ENCODE peak calls at places on chromosomes 4 and X, in ten cellular contexts. X is endothelial cell, B is left lung, Y is foreskin fibroblast, K is psoas muscle, Q is body of pancreas, R is cardiac fibroblast, I is GM10248, G is GM13977, A is A549. U is an unnamed sample.

GRCh38 chr4:48194986-48195773 is 61.1 kb upstream of the TXK start:
- DNase-seq in X (no peak), B (no peak), Y (peak), K (no peak), Q (no peak), R (no peak), I (no peak), G (no peak), A (no peak), U (no peak)

GRCh38 chr4:85459736-85460135 is 15.2 kb upstream of the ARHGAP24 start:
- DNase-seq in X (no peak), B (no peak), Y (no peak), K (no peak), Q (peak), R (no peak), I (no peak), G (no peak), A (no peak), U (no peak)

GRCh38 chr4:74618166-74618565 is 173.2 kb downstream of the AREG start:
- DNase-seq in X (no peak), B (no peak), Y (no peak), K (no peak), Q (no peak), R (no peak), I (no peak), G (no peak), A (no peak), U (no peak)

GRCh38 chr4:168811793-168812651 is 198.0 kb downstream of the CBR4 start:
- DNase-seq in X (no peak), B (no peak), Y (peak), K (no peak), Q (no peak), R (peak), I (no peak), G (no peak), A (no peak), U (no peak)

GRCh38 chrX:63128509-63128908 is 222.6 kb downstream of the SPIN4 start:
- DNase-seq in X (no peak), B (no peak), Y (no peak), K (no peak), Q (peak), R (peak), I (no peak), G (peak), A (no peak), U (no peak)

GRCh38 chrX:40060356-40060845 is 37.4 kb downstream of the BCOR start:
- DNase-seq in X (no peak), B (no peak), Y (no peak), K (no peak), Q (no peak), R (no peak), I (no peak), G (no peak), A (no peak), U (peak)

GRCh38 chr4:76733380-76733779 is 164.6 kb downstream of the SOWAHB start:
- DNase-seq in X (no peak), B (no peak), Y (no peak), K (no peak), Q (peak), R (no peak), I (no peak), G (no peak), A (no peak), U (no peak)

GRCh38 chr4:24497221-24497620 is 87.1 kb downstream of the DHX15 start:
- DNase-seq in X (no peak), B (no peak), Y (no peak), K (no peak), Q (no peak), R (no peak), I (no peak), G (no peak), A (no peak), U (no peak)

GRCh38 chrX:122857734-122858133 is 326.3 kb upstream of the GRIA3 start:
- DNase-seq in X (no peak), B (no peak), Y (no peak), K (no peak), Q (no peak), R (no peak), I (no peak), G (no peak), A (no peak), U (no peak)

GRCh38 chrX:23742174-23742692 is 843 bp downstream of the ACOT9 start:
- DNase-seq in X (no peak), B (no peak), Y (peak), K (peak), Q (peak), R (peak), I (peak), G (peak), A (peak), U (no peak)

GRCh38 chr4:154164931-154165839 is 326.4 kb downstream of the DCHS2 start:
- DNase-seq in X (no peak), B (peak), Y (peak), K (no peak), Q (no peak), R (peak), I (no peak), G (peak), A (no peak), U (no peak)

GRCh38 chr4:156321203-156321602 is 367.5 kb upstream of the CTSO start:
- DNase-seq in X (no peak), B (no peak), Y (peak), K (no peak), Q (no peak), R (peak), I (no peak), G (no peak), A (no peak), U (no peak)

GRCh38 chr4:10179957-10180602 is 63.5 kb upstream of the WDR1 start:
- DNase-seq in X (no peak), B (no peak), Y (no peak), K (no peak), Q (no peak), R (peak), I (no peak), G (no peak), A (no peak), U (no peak)

GRCh38 chr4:40848981-40849380 is 99.2 kb downstream of the NSUN7 start:
- DNase-seq in X (no peak), B (no peak), Y (peak), K (no peak), Q (no peak), R (peak), I (no peak), G (no peak), A (no peak), U (no peak)

GRCh38 chr4:138751290-138751689 is 264.3 kb upstream of the NOCT start:
- DNase-seq in X (no peak), B (no peak), Y (peak), K (no peak), Q (no peak), R (no peak), I (no peak), G (no peak), A (no peak), U (no peak)

GRCh38 chr4:157045507-157046127 is 30.3 kb upstream of the GLRB start:
- DNase-seq in X (peak), B (no peak), Y (peak), K (no peak), Q (peak), R (peak), I (peak), G (peak), A (peak), U (no peak)

GRCh38 chrX:147183161-147183560 is 368.6 kb upstream of the CXorf51A start:
- DNase-seq in X (no peak), B (no peak), Y (no peak), K (no peak), Q (no peak), R (no peak), I (no peak), G (no peak), A (no peak), U (no peak)

GRCh38 chr4:82043081-82043808 is 330.5 kb downstream of the HNRNPD start:
- DNase-seq in X (peak), B (no peak), Y (no peak), K (no peak), Q (peak), R (no peak), I (no peak), G (no peak), A (no peak), U (no peak)

GRCh38 chrX:31580726-31581125 is 508.9 kb upstream of the FTHL17 start:
- DNase-seq in X (no peak), B (no peak), Y (peak), K (no peak), Q (no peak), R (peak), I (no peak), G (no peak), A (no peak), U (no peak)

GRCh38 chrX:149898554-149898953 is 17.6 kb downstream of the MAGEA8 start:
- DNase-seq in X (no peak), B (no peak), Y (no peak), K (no peak), Q (no peak), R (no peak), I (no peak), G (no peak), A (no peak), U (no peak)

GRCh38 chr4:1050486-1051213 is 39.2 kb downstream of the FGFRL1 start:
- DNase-seq in X (no peak), B (no peak), Y (no peak), K (no peak), Q (peak), R (peak), I (no peak), G (no peak), A (no peak), U (peak)

GRCh38 chrX:115650449-115650848 is 89.5 kb downstream of the PLS3 start:
- DNase-seq in X (no peak), B (no peak), Y (no peak), K (no peak), Q (no peak), R (no peak), I (no peak), G (no peak), A (no peak), U (no peak)

GRCh38 chr4:126697748-126698147 is 935.0 kb upstream of the INTU start:
- DNase-seq in X (no peak), B (no peak), Y (peak), K (no peak), Q (no peak), R (no peak), I (no peak), G (no peak), A (no peak), U (no peak)

DNA sequence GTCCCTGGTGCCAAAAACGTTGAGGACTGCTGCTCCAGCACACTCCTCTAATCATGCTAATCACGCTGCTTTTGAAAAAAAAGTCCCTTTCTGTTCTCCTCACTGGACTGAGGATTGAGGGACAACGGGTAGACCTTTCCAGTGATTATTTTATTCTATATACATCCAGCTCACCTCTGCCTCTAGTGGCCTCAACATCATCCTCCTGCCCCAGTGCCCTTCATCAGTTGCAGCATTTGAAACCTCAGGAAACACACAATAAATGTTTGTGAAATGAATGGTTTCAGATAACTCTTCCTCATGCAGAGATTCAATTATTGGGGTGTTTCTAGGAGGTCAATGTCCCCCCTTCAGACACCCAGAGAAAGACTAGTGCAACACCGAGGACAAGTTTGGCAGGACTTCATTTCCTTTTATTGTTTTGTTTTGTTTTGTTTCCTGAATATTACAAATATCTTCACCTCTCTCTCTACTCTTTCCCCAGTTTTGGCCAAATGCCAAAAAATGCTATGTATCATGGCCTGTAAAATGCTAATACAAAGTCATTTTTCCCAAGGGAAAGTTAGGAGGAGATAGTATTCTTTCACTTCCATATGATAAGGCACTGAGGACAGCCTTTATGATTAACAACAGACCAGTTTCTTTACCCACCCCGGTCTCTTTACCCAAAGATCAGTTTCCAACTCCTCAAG is 460.1 kb upstream of the SLIT2 start:
- DNase-seq in X (no peak), B (no peak), Y (no peak), K (no peak), Q (no peak), R (peak), I (no peak), G (no peak), A (no peak), U (no peak)
- TF ChIP-seq CTCF in X (no peak), B (no peak), Y (peak), K (no peak), Q (no peak), R (peak), I (no peak), G (no peak), A (no peak), U (no peak)

GRCh38 chr4:104352211-104352610 is 142.5 kb downstream of the CXXC4 start:
- DNase-seq in X (no peak), B (no peak), Y (no peak), K (peak), Q (no peak), R (no peak), I (no peak), G (no peak), A (no peak), U (no peak)
- TF ChIP-seq CTCF in X (peak), B (no peak), Y (no peak), K (no peak), Q (peak), R (peak), I (no peak), G (peak), A (no peak), U (no peak)

GRCh38 chr4:187993827-187994226 is 1.7 kb upstream of the ZFP42 start:
- DNase-seq in X (peak), B (no peak), Y (no peak), K (no peak), Q (no peak), R (peak), I (no peak), G (no peak), A (no peak), U (no peak)
- TF ChIP-seq CTCF in X (peak), B (no peak), Y (no peak), K (no peak), Q (no peak), R (peak), I (no peak), G (no peak), A (no peak), U (no peak)

GRCh38 chrX:54446084-54446483 is 5.9 kb downstream of the TSR2 start:
- DNase-seq in X (no peak), B (no peak), Y (no peak), K (no peak), Q (no peak), R (no peak), I (no peak), G (no peak), A (no peak), U (no peak)

GRCh38 chrX:54444752-54445151 is 4.5 kb downstream of the TSR2 start:
- DNase-seq in X (no peak), B (no peak), Y (no peak), K (no peak), Q (no peak), R (no peak), I (no peak), G (no peak), A (no peak), U (no peak)

GRCh38 chrX:54442790-54443189 is 2.6 kb downstream of the TSR2 start:
- DNase-seq in X (no peak), B (no peak), Y (no peak), K (no peak), Q (no peak), R (no peak), I (no peak), G (no peak), A (no peak), U (no peak)

GRCh38 chrX:54435121-54435520 is 5.1 kb upstream of the TSR2 start:
- DNase-seq in X (no peak), B (no peak), Y (no peak), K (no peak), Q (no peak), R (no peak), I (no peak), G (no peak), A (no peak), U (no peak)

GRCh38 chrX:54439967-54440871 is at the start of gene TSR2:
- DNase-seq in X (peak), B (peak), Y (peak), K (peak), Q (peak), R (peak), I (peak), G (peak), A (peak), U (peak)
- TF ChIP-seq CTCF in X (no peak), B (no peak), Y (peak), K (no peak), Q (peak), R (no peak), I (peak), G (no peak), A (no peak), U (no peak)

GRCh38 chr4:182177166-182177565 is 66.0 kb upstream of the TENM3 start:
- DNase-seq in X (no peak), B (no peak), Y (no peak), K (no peak), Q (no peak), R (no peak), I (no peak), G (no peak), A (no peak), U (no peak)

GRCh38 chr4:182175788-182176519 is 67.2 kb upstream of the TENM3 start:
- DNase-seq in X (no peak), B (no peak), Y (no peak), K (no peak), Q (no peak), R (no peak), I (no peak), G (no peak), A (peak), U (no peak)

GRCh38 chr4:182179105-182179504 is 64.1 kb upstream of the TENM3 start:
- DNase-seq in X (no peak), B (no peak), Y (peak), K (no peak), Q (no peak), R (peak), I (no peak), G (no peak), A (no peak), U (no peak)

GRCh38 chr4:182174979-182175378 is 68.2 kb upstream of the TENM3 start:
- DNase-seq in X (no peak), B (no peak), Y (no peak), K (no peak), Q (no peak), R (no peak), I (no peak), G (no peak), A (no peak), U (no peak)

DNA sequence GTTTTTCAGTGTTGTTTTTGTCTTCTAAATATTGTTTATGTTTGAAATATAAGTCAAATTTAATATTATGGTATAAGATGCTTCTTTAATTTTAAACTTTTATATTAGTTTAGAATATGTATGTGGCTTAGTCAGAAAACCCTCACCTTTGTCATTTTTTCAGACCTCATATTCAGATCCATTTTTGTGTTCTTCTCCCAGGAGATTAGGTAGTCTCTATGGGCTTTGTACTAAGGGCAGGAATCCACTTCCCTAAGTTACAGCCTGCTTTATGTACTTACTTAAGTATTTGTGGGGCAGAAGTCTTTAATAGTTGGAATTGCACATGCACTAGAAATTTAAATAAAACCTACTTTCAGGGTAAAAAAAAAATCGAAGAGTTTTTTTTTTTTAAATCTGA is 63.5 kb upstream of the TENM3 start:
- DNase-seq in X (no peak), B (no peak), Y (no peak), K (no peak), Q (no peak), R (no peak), I (no peak), G (no peak), A (no peak), U (no peak)
- TF ChIP-seq CTCF in X (no peak), B (no peak), Y (no peak), K (no peak), Q (no peak), R (no peak), I (no peak), G (no peak), A (no peak), U (no peak)

DNA sequence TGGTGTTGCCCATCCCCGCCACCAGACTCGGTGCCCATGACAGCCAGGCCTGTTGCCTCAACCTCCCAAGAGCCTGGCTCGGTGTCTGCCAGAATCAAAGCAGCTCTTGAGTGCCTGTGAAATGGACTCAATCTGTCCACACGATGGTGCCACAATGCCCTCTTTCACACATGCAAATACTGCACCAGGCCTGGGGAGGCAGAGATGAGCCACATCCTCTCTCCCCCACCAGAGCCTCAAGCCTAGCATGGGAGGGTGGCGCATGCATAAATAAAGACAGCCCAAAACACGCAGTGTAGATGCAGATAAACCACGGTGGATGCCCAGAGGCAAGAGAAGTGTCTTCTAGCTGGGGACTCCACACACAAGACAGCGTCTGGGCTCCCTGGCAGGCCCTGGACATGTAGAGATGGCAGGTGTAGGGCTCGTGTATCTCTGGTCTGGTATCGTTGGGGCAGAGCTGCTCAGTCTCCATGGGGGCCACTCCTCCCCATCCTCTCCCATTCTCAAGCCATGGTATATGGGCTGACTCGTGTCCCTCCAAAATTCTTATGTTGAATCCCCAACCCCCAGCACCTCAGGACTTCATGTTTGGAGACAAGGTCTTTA is 65.6 kb downstream of the JAKMIP1 start:
- DNase-seq in X (no peak), B (no peak), Y (no peak), K (no peak), Q (no peak), R (no peak), I (peak), G (peak), A (peak), U (no peak)
- TF ChIP-seq CTCF in X (no peak), B (peak), Y (no peak), K (no peak), Q (no peak), R (no peak), I (peak), G (peak), A (peak), U (no peak)

GRCh38 chrX:72554448-72555140 is 18.0 kb downstream of the HDAC8 start:
- DNase-seq in X (peak), B (no peak), Y (no peak), K (no peak), Q (no peak), R (no peak), I (no peak), G (no peak), A (peak), U (no peak)
- TF ChIP-seq CTCF in X (peak), B (no peak), Y (no peak), K (no peak), Q (no peak), R (no peak), I (no peak), G (peak), A (peak), U (no peak)

U was measured in suprapubic skin.